ENCODE peak calls at places on chromosomes 5 and 9, in five cellular contexts. T is left ventricle myocardium inferior, E is SK-N-SH, D is uterus, Y is stomach. H is an unnamed sample. For H3K9me3, the result is how much of the 10 kb centered on the place peaks cover.

GRCh38 chr9:127644943-127645342 is 32.9 kb downstream of the STXBP1 start:
- DNase-seq in T (no peak), E (no peak), D (no peak), Y (no peak), H (no peak)

GRCh38 chr5:168659286-168659847 is 80.2 kb upstream of the PANK3 start:
- DNase-seq in T (no peak), E (no peak), D (no peak), Y (no peak), H (no peak)

GRCh38 chr9:91515074-91515687 is 91.5 kb upstream of the NFIL3 start:
- DNase-seq in T (peak), E (no peak), D (peak), Y (peak), H (no peak)

GRCh38 chr5:137563646-137564474 is 64.7 kb upstream of the SPOCK1 start:
- DNase-seq in T (no peak), E (peak), D (no peak), Y (no peak), H (no peak)

GRCh38 chr5:170265527-170265926 is 32.0 kb downstream of the LCP2 start:
- DNase-seq in T (peak), E (no peak), D (peak), Y (no peak), H (no peak)

GRCh38 chr9:91816356-91816755 is 133.7 kb downstream of the ROR2 start:
- DNase-seq in T (no peak), E (no peak), D (no peak), Y (no peak), H (no peak)

GRCh38 chr5:150640311-150641005 is at the start of gene SYNPO:
- DNase-seq in T (peak), E (peak), D (peak), Y (peak), H (peak)

GRCh38 chr9:83959061-83959460 is 21.0 kb downstream of the HNRNPK start:
- DNase-seq in T (no peak), E (no peak), D (no peak), Y (no peak), H (no peak)

GRCh38 chr9:91817106-91817492 is 132.9 kb downstream of the ROR2 start:
- DNase-seq in T (no peak), E (no peak), D (no peak), Y (no peak), H (no peak)

GRCh38 chr9:73239868-73240267 is 88.2 kb downstream of the ANXA1 start:
- DNase-seq in T (no peak), E (no peak), D (no peak), Y (no peak), H (no peak)

GRCh38 chr9:21836437-21837161 is 34.2 kb downstream of the MTAP start:
- DNase-seq in T (no peak), E (no peak), D (no peak), Y (no peak), H (no peak)

GRCh38 chr5:176427971-176428370 is 11.6 kb upstream of the CLTB start:
- DNase-seq in T (no peak), E (no peak), D (no peak), Y (no peak), H (no peak)

GRCh38 chr5:146744358-146744757 is 134.2 kb downstream of the PPP2R2B start:
- DNase-seq in T (no peak), E (no peak), D (no peak), Y (no peak), H (no peak)

GRCh38 chr9:16396389-16396788 is 474.1 kb downstream of the BNC2 start:
- DNase-seq in T (no peak), E (no peak), D (no peak), Y (no peak), H (no peak)

GRCh38 chr5:88235346-88235745 is 33.3 kb downstream of the TMEM161B start:
- DNase-seq in T (no peak), E (no peak), D (no peak), Y (no peak), H (no peak)

GRCh38 chr9:18829858-18830257 is 203.2 kb downstream of the SAXO1 start:
- DNase-seq in T (no peak), E (no peak), D (peak), Y (no peak), H (no peak)

GRCh38 chr9:1647776-1648175 is 367.4 kb upstream of the SMARCA2 start:
- DNase-seq in T (no peak), E (no peak), D (no peak), Y (no peak), H (no peak)

GRCh38 chr9:76717611-76718010 is 46.6 kb upstream of the PCA3 start:
- DNase-seq in T (no peak), E (no peak), D (no peak), Y (no peak), H (no peak)

GRCh38 chr5:158899792-158900191 is 199.9 kb downstream of the EBF1 start:
- DNase-seq in T (peak), E (no peak), D (peak), Y (no peak), H (no peak)

GRCh38 chr9:88802533-88802932 is 188.7 kb upstream of the S1PR3 start:
- DNase-seq in T (no peak), E (no peak), D (no peak), Y (no peak), H (no peak)

GRCh38 chr5:111411321-111411720 is 101.0 kb downstream of the STARD4 start:
- DNase-seq in T (no peak), E (no peak), D (no peak), Y (no peak), H (no peak)

GRCh38 chr5:74943905-74944304 is 77.7 kb upstream of the FAM169A start:
- DNase-seq in T (no peak), E (no peak), D (no peak), Y (no peak), H (no peak)

GRCh38 chr9:78566948-78567675 is 270.2 kb downstream of the PSAT1 start:
- DNase-seq in T (no peak), E (no peak), D (no peak), Y (no peak), H (no peak)

GRCh38 chr9:18707078-18707477 is 233.1 kb downstream of the ADAMTSL1 start:
- DNase-seq in T (no peak), E (peak), D (no peak), Y (no peak), H (no peak)

GRCh38 chr5:72242796-72243475 is 77.1 kb downstream of the MRPS27 start:
- DNase-seq in T (no peak), E (no peak), D (no peak), Y (no peak), H (no peak)

GRCh38 chr9:126523621-126524111 is 90.1 kb upstream of the LMX1B start:
- DNase-seq in T (no peak), E (peak), D (no peak), Y (no peak), H (no peak)

GRCh38 chr5:82183828-82184227 is 94.3 kb downstream of the RPS23 start:
- DNase-seq in T (no peak), E (no peak), D (no peak), Y (no peak), H (no peak)

GRCh38 chr5:104456122-104456521 is 893.5 kb upstream of the NUDT12 start:
- DNase-seq in T (no peak), E (no peak), D (no peak), Y (no peak), H (no peak)

DNA sequence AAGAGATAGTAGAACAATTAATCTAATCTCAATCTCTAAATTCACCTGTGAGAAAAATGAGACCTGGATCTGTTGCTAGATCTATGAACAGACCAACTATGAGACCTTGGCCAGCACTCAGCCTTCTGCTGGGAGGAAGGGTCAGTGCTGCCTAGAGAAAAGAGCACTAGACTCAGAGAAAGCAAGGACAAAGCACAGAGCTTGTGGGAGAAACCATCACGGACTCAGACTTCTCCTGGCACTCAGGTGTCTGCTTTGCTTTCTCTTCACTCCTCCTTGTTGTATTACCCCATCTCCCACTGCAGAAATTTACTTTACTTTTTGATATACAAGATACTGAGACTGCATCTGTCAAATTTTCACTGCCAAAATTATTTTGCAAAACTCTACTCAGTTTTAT is 890.0 kb upstream of the NUDT12 start:
- DNase-seq in T (no peak), E (no peak), D (no peak), Y (no peak), H (no peak)
- H3K4me3 ChIP-seq in T (no peak), E (no peak), D (no peak), Y (no peak), H (peak)

GRCh38 chr9:100641166-100641565 is 63.3 kb downstream of the CAVIN4 start:
- DNase-seq in T (no peak), E (no peak), D (no peak), Y (no peak), H (no peak)

GRCh38 chr9:100639851-100640250 is 62.0 kb downstream of the CAVIN4 start:
- DNase-seq in T (no peak), E (no peak), D (no peak), Y (no peak), H (no peak)

GRCh38 chr9:100637787-100638186 is 59.9 kb downstream of the CAVIN4 start:
- DNase-seq in T (no peak), E (no peak), D (no peak), Y (no peak), H (peak)
- TF ChIP-seq CTCF in T (no peak), E (no peak), D (no peak), Y (no peak), H (no peak)

DNA sequence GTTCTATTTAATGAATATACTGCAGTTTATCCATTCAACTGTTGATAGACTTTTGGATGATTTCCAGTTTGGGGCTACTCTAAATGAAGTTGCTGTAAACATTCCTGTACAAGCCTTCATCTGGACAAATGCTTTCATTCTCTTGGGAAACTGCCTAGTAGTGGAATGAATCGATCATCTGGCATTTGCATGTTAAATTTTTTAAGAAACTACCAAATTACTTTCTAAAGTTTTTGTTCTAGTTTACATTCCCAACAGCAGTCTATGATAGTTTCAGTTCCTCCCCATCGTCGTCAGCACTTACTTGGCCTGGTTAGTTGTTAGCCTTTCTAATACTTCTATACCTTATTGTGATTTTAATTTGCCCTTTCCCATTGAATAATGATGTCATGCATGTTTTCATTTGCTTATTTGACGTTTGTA is 306.3 kb downstream of the FER start:
- DNase-seq in T (no peak), E (no peak), D (no peak), Y (no peak), H (no peak)
- H3K9me3 ChIP-seq in T (under half), E (under half), D (under half), Y (under half), H (under half)

GRCh38 chr5:136043968-136044610 is 15.3 kb downstream of the TGFBI start:
- DNase-seq in T (no peak), E (no peak), D (no peak), Y (no peak), H (no peak)

GRCh38 chr5:136046231-136046630 is 17.4 kb downstream of the TGFBI start:
- DNase-seq in T (no peak), E (no peak), D (no peak), Y (no peak), H (no peak)

GRCh38 chr5:136048966-136049365 is 20.2 kb downstream of the TGFBI start:
- DNase-seq in T (no peak), E (no peak), D (peak), Y (no peak), H (no peak)

GRCh38 chr5:136051486-136052220 is 22.9 kb downstream of the TGFBI start:
- DNase-seq in T (no peak), E (no peak), D (no peak), Y (no peak), H (no peak)

GRCh38 chr5:136047858-136048257 is 19.1 kb downstream of the TGFBI start:
- DNase-seq in T (no peak), E (no peak), D (peak), Y (no peak), H (no peak)
- H3K4me3 ChIP-seq in T (no peak), E (no peak), D (no peak), Y (no peak), H (no peak)

DNA sequence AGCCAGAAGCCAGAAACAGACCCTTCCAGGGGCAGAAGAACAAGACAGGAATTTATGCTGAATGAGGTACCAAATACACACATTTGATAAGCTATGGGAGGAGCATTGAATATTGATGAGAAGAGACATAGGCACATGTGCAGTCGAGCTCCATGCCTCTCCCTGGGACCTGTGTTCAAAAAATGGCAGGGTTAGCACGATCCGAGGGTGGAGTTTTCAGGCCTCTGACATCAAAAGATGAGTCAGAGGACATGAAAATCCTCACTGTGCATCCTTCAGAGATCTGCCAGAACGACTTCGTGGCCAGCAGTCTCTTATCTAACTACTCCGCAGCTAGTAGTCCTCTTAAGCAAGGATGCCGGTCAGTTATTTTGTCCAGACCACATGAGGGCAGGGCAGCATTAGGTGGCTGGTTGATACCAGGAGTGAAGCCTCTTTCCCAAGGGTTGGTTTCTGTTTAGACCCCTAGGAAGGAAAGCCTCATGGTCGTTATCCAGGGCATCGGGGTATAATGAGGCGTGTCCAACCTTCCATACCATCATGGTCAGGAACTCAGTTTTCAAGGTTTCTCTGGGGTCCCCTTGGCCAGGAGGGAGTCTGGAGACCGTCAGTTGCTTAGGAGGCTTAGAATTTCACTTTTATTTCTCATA is 11.6 kb upstream of the CMBL start:
- DNase-seq in T (no peak), E (no peak), D (peak), Y (no peak), H (no peak)
- TF ChIP-seq CTCF in T (peak), E (no peak), D (peak), Y (no peak), H (no peak)